ENCODE peak calls at places on chromosomes 3 and 15, in five cellular contexts. One of them, this sample, is unnamed.

GRCh38 chr3:117141821-117142220 is 432.2 kb downstream of the TUSC7 start:
- DNase-seq in GM23338: no peak
- DNase-seq in neural progenitor cell: no peak
- DNase-seq in Panc1: no peak
- DNase-seq in cardiac muscle cell: no peak
- DNase-seq in this sample: no peak

GRCh38 chr15:63551400-63551799 is 45.8 kb upstream of the FBXL22 start:
- DNase-seq in GM23338: no peak
- DNase-seq in neural progenitor cell: no peak
- DNase-seq in Panc1: no peak
- DNase-seq in cardiac muscle cell: no peak
- DNase-seq in this sample: no peak

GRCh38 chr3:14329116-14329830 is 73.1 kb upstream of the SLC6A6 start:
- DNase-seq in GM23338: peak; percentile 88
- DNase-seq in neural progenitor cell: peak; percentile 90
- DNase-seq in Panc1: no peak
- DNase-seq in cardiac muscle cell: no peak
- DNase-seq in this sample: peak; percentile 37

GRCh38 chr3:15305366-15305844 is 27.0 kb downstream of the SH3BP5 start:
- DNase-seq in GM23338: peak; percentile 55
- DNase-seq in neural progenitor cell: no peak
- DNase-seq in Panc1: no peak
- DNase-seq in cardiac muscle cell: peak; percentile 89
- DNase-seq in this sample: no peak

GRCh38 chr3:158912188-158912587 is 110.3 kb downstream of the MFSD1 start:
- DNase-seq in GM23338: peak; percentile 54
- DNase-seq in neural progenitor cell: no peak
- DNase-seq in Panc1: no peak
- DNase-seq in cardiac muscle cell: no peak
- DNase-seq in this sample: no peak

GRCh38 chr3:189458536-189458935 is 172.7 kb upstream of the TP63 start:
- DNase-seq in GM23338: no peak
- DNase-seq in neural progenitor cell: no peak
- DNase-seq in Panc1: no peak
- DNase-seq in cardiac muscle cell: peak; percentile 33
- DNase-seq in this sample: no peak

GRCh38 chr15:35393403-35393802 is 152.6 kb downstream of the DPH6 start:
- DNase-seq in GM23338: no peak
- DNase-seq in neural progenitor cell: no peak
- DNase-seq in Panc1: no peak
- DNase-seq in cardiac muscle cell: no peak
- DNase-seq in this sample: no peak

GRCh38 chr15:33022629-33023028 is 171.9 kb downstream of the FMN1 start:
- DNase-seq in GM23338: peak; percentile 71
- DNase-seq in neural progenitor cell: peak; percentile 33
- DNase-seq in Panc1: no peak
- DNase-seq in cardiac muscle cell: peak; percentile 78
- DNase-seq in this sample: peak; percentile 41

GRCh38 chr3:28726840-28727239 is 378.2 kb upstream of the AZI2 start:
- DNase-seq in GM23338: peak; percentile 85
- DNase-seq in neural progenitor cell: peak; percentile 76
- DNase-seq in Panc1: no peak
- DNase-seq in cardiac muscle cell: peak; percentile 68
- DNase-seq in this sample: peak; percentile 41

GRCh38 chr3:113035387-113035982 is 44.7 kb downstream of the GTPBP8 start:
- DNase-seq in GM23338: peak; percentile 92
- DNase-seq in neural progenitor cell: peak; percentile 77
- DNase-seq in Panc1: peak; percentile 42
- DNase-seq in cardiac muscle cell: peak; percentile 66
- DNase-seq in this sample: peak; percentile 11

GRCh38 chr3:132522353-132522752 is 74.7 kb upstream of the ACKR4 start:
- DNase-seq in GM23338: no peak
- DNase-seq in neural progenitor cell: no peak
- DNase-seq in Panc1: no peak
- DNase-seq in cardiac muscle cell: no peak
- DNase-seq in this sample: no peak

GRCh38 chr3:30607032-30607833 is 832 bp downstream of the TGFBR2 start:
- DNase-seq in GM23338: peak; percentile 78
- DNase-seq in neural progenitor cell: peak; percentile 58
- DNase-seq in Panc1: no peak
- DNase-seq in cardiac muscle cell: peak; percentile 61
- DNase-seq in this sample: peak; percentile 81

GRCh38 chr15:82105458-82106205 is 59.8 kb upstream of the MEX3B start:
- DNase-seq in GM23338: peak; percentile 55
- DNase-seq in neural progenitor cell: no peak
- DNase-seq in Panc1: no peak
- DNase-seq in cardiac muscle cell: no peak
- DNase-seq in this sample: no peak

GRCh38 chr15:101045236-101045646 is 126.1 kb downstream of the LRRK1 start:
- DNase-seq in GM23338: no peak
- DNase-seq in neural progenitor cell: no peak
- DNase-seq in Panc1: no peak
- DNase-seq in cardiac muscle cell: no peak
- DNase-seq in this sample: peak; percentile 6

GRCh38 chr3:148792540-148792939 is 35.1 kb upstream of the CPB1 start:
- DNase-seq in GM23338: no peak
- DNase-seq in neural progenitor cell: no peak
- DNase-seq in Panc1: no peak
- DNase-seq in cardiac muscle cell: no peak
- DNase-seq in this sample: no peak

GRCh38 chr3:5231536-5231935 is 44.0 kb downstream of the EDEM1 start:
- DNase-seq in GM23338: no peak
- DNase-seq in neural progenitor cell: no peak
- DNase-seq in Panc1: no peak
- DNase-seq in cardiac muscle cell: no peak
- DNase-seq in this sample: no peak

GRCh38 chr15:28886431-28887343 is 913 bp downstream of the APBA2 start:
- DNase-seq in GM23338: peak; percentile 43
- DNase-seq in neural progenitor cell: peak; percentile 55
- DNase-seq in Panc1: no peak
- DNase-seq in cardiac muscle cell: peak; percentile 27
- DNase-seq in this sample: no peak

GRCh38 chr3:179189764-179190163 is 41.6 kb downstream of the PIK3CA start:
- DNase-seq in GM23338: no peak
- DNase-seq in neural progenitor cell: no peak
- DNase-seq in Panc1: no peak
- DNase-seq in cardiac muscle cell: peak; percentile 32
- DNase-seq in this sample: no peak

GRCh38 chr3:179196098-179196497 is 47.9 kb downstream of the PIK3CA start:
- DNase-seq in GM23338: no peak
- DNase-seq in neural progenitor cell: no peak
- DNase-seq in Panc1: no peak
- DNase-seq in cardiac muscle cell: no peak
- DNase-seq in this sample: no peak

GRCh38 chr3:179196700-179197099 is 48.5 kb downstream of the PIK3CA start:
- DNase-seq in GM23338: peak; percentile 64
- DNase-seq in neural progenitor cell: peak; percentile 20
- DNase-seq in Panc1: no peak
- DNase-seq in cardiac muscle cell: no peak
- DNase-seq in this sample: no peak

GRCh38 chr3:179192542-179192941 is 44.4 kb downstream of the PIK3CA start:
- DNase-seq in GM23338: no peak
- DNase-seq in neural progenitor cell: no peak
- DNase-seq in Panc1: no peak
- DNase-seq in cardiac muscle cell: no peak
- DNase-seq in this sample: no peak

GRCh38 chr3:179194931-179195330 is 46.8 kb downstream of the PIK3CA start:
- DNase-seq in GM23338: peak; percentile 78
- DNase-seq in neural progenitor cell: no peak
- DNase-seq in Panc1: no peak
- DNase-seq in cardiac muscle cell: peak; percentile 65
- DNase-seq in this sample: no peak
- TF ChIP-seq CTCF in GM23338: no peak
- TF ChIP-seq CTCF in neural progenitor cell: no peak
- TF ChIP-seq CTCF in Panc1: no peak
- TF ChIP-seq CTCF in cardiac muscle cell: no peak
- TF ChIP-seq CTCF in this sample: no peak

GRCh38 chr3:61926913-61927312 is 365.5 kb downstream of the PTPRG start:
- DNase-seq in GM23338: no peak
- DNase-seq in neural progenitor cell: no peak
- DNase-seq in Panc1: no peak
- DNase-seq in cardiac muscle cell: no peak
- DNase-seq in this sample: no peak

GRCh38 chr3:61928020-61928419 is 366.6 kb downstream of the PTPRG start:
- DNase-seq in GM23338: no peak
- DNase-seq in neural progenitor cell: no peak
- DNase-seq in Panc1: no peak
- DNase-seq in cardiac muscle cell: no peak
- DNase-seq in this sample: no peak

GRCh38 chr3:61929631-61930030 is 368.3 kb downstream of the PTPRG start:
- DNase-seq in GM23338: no peak
- DNase-seq in neural progenitor cell: no peak
- DNase-seq in Panc1: no peak
- DNase-seq in cardiac muscle cell: no peak
- DNase-seq in this sample: no peak

GRCh38 chr3:61927332-61927731 is 366.0 kb downstream of the PTPRG start:
- DNase-seq in GM23338: no peak
- DNase-seq in neural progenitor cell: no peak
- DNase-seq in Panc1: no peak
- DNase-seq in cardiac muscle cell: no peak
- DNase-seq in this sample: peak; percentile 42

DNA sequence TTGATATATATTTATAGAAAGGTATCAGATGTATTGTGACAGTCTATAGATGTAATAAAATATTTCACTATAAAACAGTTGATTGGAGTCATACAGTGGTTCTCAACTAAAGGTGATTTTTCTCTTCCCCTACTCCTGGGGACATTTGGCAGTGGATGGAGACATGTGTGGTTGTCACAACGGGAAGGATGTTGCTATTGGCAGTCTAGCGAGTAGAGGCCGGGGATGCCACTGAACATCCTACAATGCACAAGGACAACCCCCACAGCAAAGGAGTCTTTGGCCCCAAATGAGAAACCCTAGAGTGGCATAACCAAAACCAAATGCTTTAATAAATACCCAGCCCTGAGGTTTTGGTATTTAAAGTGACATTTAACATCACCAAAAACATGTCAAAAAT is 367.4 kb downstream of the PTPRG start:
- DNase-seq in GM23338: no peak
- DNase-seq in neural progenitor cell: no peak
- DNase-seq in Panc1: no peak
- DNase-seq in cardiac muscle cell: no peak
- DNase-seq in this sample: no peak
- H3K4me1 ChIP-seq in GM23338: peaks cover 51% of the 10 kb centered on the region
- H3K4me1 ChIP-seq in neural progenitor cell: peaks cover 20% of the 10 kb centered on the region
- H3K4me1 ChIP-seq in Panc1: no peaks in the 10 kb centered on the region
- H3K4me1 ChIP-seq in cardiac muscle cell: peaks cover 31% of the 10 kb centered on the region
- H3K4me1 ChIP-seq in this sample: no peaks in the 10 kb centered on the region

GRCh38 chr3:57079221-57079831 is 18.9 kb downstream of the SPATA12 start:
- DNase-seq in GM23338: peak; percentile 88
- DNase-seq in neural progenitor cell: peak; percentile 81
- DNase-seq in Panc1: no peak
- DNase-seq in cardiac muscle cell: peak; percentile 86
- DNase-seq in this sample: peak; percentile 48

GRCh38 chr3:57078366-57079220 is 18.1 kb downstream of the SPATA12 start:
- DNase-seq in GM23338: peak; percentile 73
- DNase-seq in neural progenitor cell: peak; percentile 64
- DNase-seq in Panc1: no peak
- DNase-seq in cardiac muscle cell: peak; percentile 70
- DNase-seq in this sample: peak; percentile 66

GRCh38 chr3:57080171-57080570 is 19.7 kb downstream of the SPATA12 start:
- DNase-seq in GM23338: peak; percentile 50
- DNase-seq in neural progenitor cell: no peak
- DNase-seq in Panc1: no peak
- DNase-seq in cardiac muscle cell: no peak
- DNase-seq in this sample: no peak

GRCh38 chr3:57082481-57082880 is 22.0 kb downstream of the SPATA12 start:
- DNase-seq in GM23338: no peak
- DNase-seq in neural progenitor cell: no peak
- DNase-seq in Panc1: no peak
- DNase-seq in cardiac muscle cell: no peak
- DNase-seq in this sample: no peak

GRCh38 chr3:57081173-57081572 is 20.7 kb downstream of the SPATA12 start:
- DNase-seq in GM23338: no peak
- DNase-seq in neural progenitor cell: no peak
- DNase-seq in Panc1: no peak
- DNase-seq in cardiac muscle cell: no peak
- DNase-seq in this sample: no peak
- H3K27me3 ChIP-seq in GM23338: peaks cover 26% of the 10 kb centered on the region
- H3K27me3 ChIP-seq in neural progenitor cell: peaks cover 60% of the 10 kb centered on the region
- H3K27me3 ChIP-seq in Panc1: no peaks in the 10 kb centered on the region
- H3K27me3 ChIP-seq in cardiac muscle cell: peaks cover 3% of the 10 kb centered on the region
- H3K27me3 ChIP-seq in this sample: no peaks in the 10 kb centered on the region

DNA sequence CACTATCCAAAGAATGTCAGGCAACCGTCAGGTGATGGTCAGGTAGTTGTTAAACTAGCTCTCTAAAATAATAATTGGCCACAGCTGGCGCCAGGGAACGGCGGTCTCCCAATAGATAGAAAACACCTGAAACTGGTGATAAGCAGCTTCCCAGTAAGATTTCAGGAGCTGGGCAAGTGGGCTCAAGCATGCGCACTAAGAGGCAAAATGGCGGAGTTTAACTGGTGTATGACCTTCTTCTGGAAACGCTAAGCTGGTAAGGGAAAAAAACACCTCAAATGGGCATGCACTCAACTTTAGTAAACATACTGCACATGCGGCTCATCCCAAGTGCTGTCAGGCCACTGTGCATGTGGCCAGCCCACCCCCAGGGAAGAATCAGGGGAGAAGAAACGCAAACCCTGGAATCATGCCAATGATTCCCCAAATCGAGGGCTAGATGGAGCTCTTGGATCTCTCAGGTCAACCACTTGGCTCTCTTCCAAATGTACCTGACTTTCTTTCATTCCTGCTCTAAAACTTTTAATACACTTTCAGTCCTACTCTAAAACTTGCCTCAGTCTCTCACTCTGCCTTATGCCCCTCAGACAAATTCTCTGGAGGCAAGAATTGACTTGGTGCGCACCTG is 195.0 kb downstream of the ZNF621 start:
- DNase-seq in GM23338: peak; percentile 56
- DNase-seq in neural progenitor cell: peak; percentile 48
- DNase-seq in Panc1: no peak
- DNase-seq in cardiac muscle cell: peak; percentile 57
- DNase-seq in this sample: no peak
- TF ChIP-seq CTCF in GM23338: peak; percentile 83
- TF ChIP-seq CTCF in neural progenitor cell: peak; percentile 51
- TF ChIP-seq CTCF in Panc1: no peak
- TF ChIP-seq CTCF in cardiac muscle cell: no peak
- TF ChIP-seq CTCF in this sample: peak; percentile 34

GRCh38 chr3:11621077-11621476 is 22.6 kb downstream of the VGLL4 start:
- DNase-seq in GM23338: no peak
- DNase-seq in neural progenitor cell: no peak
- DNase-seq in Panc1: no peak
- DNase-seq in cardiac muscle cell: no peak
- DNase-seq in this sample: no peak

GRCh38 chr3:11618897-11619296 is 24.8 kb downstream of the VGLL4 start:
- DNase-seq in GM23338: no peak
- DNase-seq in neural progenitor cell: no peak
- DNase-seq in Panc1: no peak
- DNase-seq in cardiac muscle cell: no peak
- DNase-seq in this sample: no peak

GRCh38 chr3:11622846-11623550 is 20.7 kb downstream of the VGLL4 start:
- DNase-seq in GM23338: no peak
- DNase-seq in neural progenitor cell: no peak
- DNase-seq in Panc1: no peak
- DNase-seq in cardiac muscle cell: no peak
- DNase-seq in this sample: no peak

GRCh38 chr3:11619461-11619860 is 24.3 kb downstream of the VGLL4 start:
- DNase-seq in GM23338: no peak
- DNase-seq in neural progenitor cell: no peak
- DNase-seq in Panc1: no peak
- DNase-seq in cardiac muscle cell: no peak
- DNase-seq in this sample: no peak

GRCh38 chr3:11619946-11620652 is 23.6 kb downstream of the VGLL4 start:
- DNase-seq in GM23338: no peak
- DNase-seq in neural progenitor cell: no peak
- DNase-seq in Panc1: no peak
- DNase-seq in cardiac muscle cell: no peak
- DNase-seq in this sample: no peak
- H3K4me1 ChIP-seq in GM23338: peaks cover 40% of the 10 kb centered on the region
- H3K4me1 ChIP-seq in neural progenitor cell: peaks cover 54% of the 10 kb centered on the region
- H3K4me1 ChIP-seq in Panc1: peaks cover 100% of the 10 kb centered on the region
- H3K4me1 ChIP-seq in cardiac muscle cell: peaks cover 39% of the 10 kb centered on the region
- H3K4me1 ChIP-seq in this sample: peaks cover 85% of the 10 kb centered on the region

This sample was measured in transverse colon.